ENCODE peak calls at places on chromosomes 4 and X, in seven cellular contexts. W, I, H, Y, B, V and J are unnamed samples.

GRCh38 chr4:86816463-86817107 is 32.6 kb downstream of the SLC10A6 start:
- DNase-seq in H (no peak), V (no peak), B (no peak), I (no peak), W (no peak), Y (no peak), J (no peak)

GRCh38 chrX:153476628-153477027 is 6.3 kb upstream of the HAUS7 start:
- DNase-seq in I (no peak), H (no peak), B (no peak), V (no peak), Y (no peak), W (no peak), J (no peak)

GRCh38 chrX:19127649-19128168 is 5.4 kb upstream of the ADGRG2 start:
- DNase-seq in V (no peak), W (no peak), B (no peak), Y (no peak), I (no peak), H (no peak), J (no peak)

GRCh38 chr4:124710911-124711310 is 1.6 kb downstream of the ANKRD50 start:
- DNase-seq in V (no peak), W (no peak), Y (no peak), I (peak), B (no peak), H (no peak), J (no peak)

GRCh38 chr4:156132196-156132595 is 178.5 kb upstream of the CTSO start:
- DNase-seq in B (no peak), Y (no peak), V (no peak), I (no peak), H (no peak), W (no peak), J (no peak)

GRCh38 chrX:51614353-51614752 is 4.4 kb downstream of the CENPVL3 start:
- DNase-seq in H (no peak), W (no peak), I (no peak), B (no peak), V (no peak), Y (no peak), J (no peak)

GRCh38 chr4:78480286-78480685 is 71.3 kb upstream of the ANXA3 start:
- DNase-seq in V (no peak), Y (no peak), B (no peak), H (no peak), I (no peak), W (no peak), J (no peak)

GRCh38 chrX:53440631-53441517 is 6.7 kb upstream of the HSD17B10 start:
- DNase-seq in Y (no peak), I (peak), W (no peak), B (peak), H (no peak), V (no peak), J (peak)

GRCh38 chrX:53950130-53950733 is 94.0 kb downstream of the PHF8 start:
- DNase-seq in I (no peak), B (no peak), V (no peak), H (no peak), Y (no peak), W (no peak), J (no peak)

GRCh38 chr4:61638600-61638999 is 438.5 kb downstream of the ADGRL3 start:
- DNase-seq in B (no peak), I (no peak), W (no peak), V (no peak), H (no peak), Y (no peak), J (no peak)

GRCh38 chrX:10633722-10634121 is 13.3 kb upstream of the MID1 start:
- DNase-seq in I (peak), B (peak), W (no peak), V (no peak), H (peak), Y (no peak), J (no peak)

GRCh38 chrX:41664307-41665299 is 24.2 kb upstream of the GPR34 start:
- DNase-seq in Y (no peak), B (no peak), W (no peak), H (no peak), I (no peak), V (no peak), J (no peak)

GRCh38 chr4:185504098-185505047 is 30.9 kb downstream of the PDLIM3 start:
- DNase-seq in Y (no peak), H (no peak), I (no peak), W (no peak), B (peak), V (no peak), J (no peak)

GRCh38 chrX:37060999-37061398 is 52.8 kb downstream of the FAM47C start:
- DNase-seq in W (no peak), B (no peak), Y (no peak), H (no peak), I (no peak), V (no peak), J (no peak)

GRCh38 chr4:13159041-13159620 is 325.0 kb downstream of the RAB28 start:
- DNase-seq in W (no peak), H (no peak), I (peak), Y (no peak), V (no peak), B (peak), J (no peak)

GRCh38 chr4:138558886-138559285 is 316.7 kb upstream of the SLC7A11 start:
- DNase-seq in I (no peak), H (no peak), V (no peak), W (no peak), B (no peak), Y (no peak), J (no peak)

GRCh38 chr4:165692082-165692481 is 181.0 kb upstream of the TLL1 start:
- DNase-seq in W (no peak), H (no peak), V (no peak), I (no peak), B (no peak), Y (no peak), J (no peak)

GRCh38 chr4:4424499-4425115 is 37.7 kb downstream of the NSG1 start:
- DNase-seq in I (no peak), W (peak), H (no peak), B (no peak), V (no peak), Y (no peak), J (no peak)

GRCh38 chr4:55183926-55184599 is 58.7 kb upstream of the KDR start:
- DNase-seq in Y (no peak), B (no peak), I (no peak), H (no peak), W (no peak), V (no peak), J (no peak)

GRCh38 chrX:112521658-112522057 is 158.1 kb downstream of the LHFPL1 start:
- DNase-seq in W (no peak), H (no peak), B (no peak), V (no peak), Y (no peak), I (peak), J (no peak)

GRCh38 chr4:121336706-121337105 is 44.1 kb downstream of the QRFPR start:
- DNase-seq in I (no peak), Y (no peak), W (no peak), V (no peak), B (no peak), H (no peak), J (no peak)

GRCh38 chrX:3425031-3425430 is 78.6 kb upstream of the MXRA5 start:
- DNase-seq in W (no peak), B (no peak), H (no peak), Y (no peak), I (no peak), V (no peak), J (no peak)

GRCh38 chrX:101040197-101040596 is 11.7 kb downstream of the TRMT2B start:
- DNase-seq in H (no peak), V (no peak), W (no peak), I (no peak), B (no peak), Y (no peak), J (no peak)